ENCODE peak calls at places on chromosomes 4 and X, in six cellular contexts. One of them, this sample, is unnamed.

GRCh38 chrX:44314259-44314734 is 29.2 kb downstream of the EFHC2 start:
- DNase-seq in HCT116: no peak
- DNase-seq in SK-N-SH: peak; percentile 19
- DNase-seq in HepG2: no peak
- DNase-seq in GM12878: no peak
- DNase-seq in H1: no peak
- DNase-seq in this sample: peak; percentile 89

GRCh38 chrX:74286950-74287349 is 17.0 kb upstream of the ZCCHC13 start:
- DNase-seq in HCT116: no peak
- DNase-seq in SK-N-SH: no peak
- DNase-seq in HepG2: peak; percentile 1
- DNase-seq in GM12878: no peak
- DNase-seq in H1: no peak
- DNase-seq in this sample: no peak

GRCh38 chr4:110527156-110527555 is 51.2 kb downstream of the ENPEP start:
- DNase-seq in HCT116: no peak
- DNase-seq in SK-N-SH: no peak
- DNase-seq in HepG2: no peak
- DNase-seq in GM12878: no peak
- DNase-seq in H1: no peak
- DNase-seq in this sample: no peak

GRCh38 chr4:178296669-178297068 is 854.4 kb upstream of the AGA start:
- DNase-seq in HCT116: no peak
- DNase-seq in SK-N-SH: no peak
- DNase-seq in HepG2: no peak
- DNase-seq in GM12878: no peak
- DNase-seq in H1: no peak
- DNase-seq in this sample: no peak

GRCh38 chrX:48474127-48474526 is 1.9 kb upstream of the FTSJ1 start:
- DNase-seq in HCT116: no peak
- DNase-seq in SK-N-SH: peak; percentile 42
- DNase-seq in HepG2: no peak
- DNase-seq in GM12878: no peak
- DNase-seq in H1: no peak
- DNase-seq in this sample: no peak

GRCh38 chr4:114649908-114650307 is 51.3 kb downstream of the UGT8 start:
- DNase-seq in HCT116: no peak
- DNase-seq in SK-N-SH: no peak
- DNase-seq in HepG2: no peak
- DNase-seq in GM12878: no peak
- DNase-seq in H1: no peak
- DNase-seq in this sample: no peak

GRCh38 chrX:137432609-137433008 is 133.3 kb upstream of the ZIC3 start:
- DNase-seq in HCT116: no peak
- DNase-seq in SK-N-SH: peak; percentile 43
- DNase-seq in HepG2: peak; percentile 0
- DNase-seq in GM12878: no peak
- DNase-seq in H1: peak; percentile 51
- DNase-seq in this sample: peak; percentile 31

GRCh38 chrX:149937881-149938426 is 337 bp downstream of the EOLA2 start:
- DNase-seq in HCT116: no peak
- DNase-seq in SK-N-SH: no peak
- DNase-seq in HepG2: no peak
- DNase-seq in GM12878: no peak
- DNase-seq in H1: no peak
- DNase-seq in this sample: peak; percentile 15

GRCh38 chr4:108717386-108717785 is 45.5 kb downstream of the ETNPPL start:
- DNase-seq in HCT116: no peak
- DNase-seq in SK-N-SH: no peak
- DNase-seq in HepG2: no peak
- DNase-seq in GM12878: no peak
- DNase-seq in H1: no peak
- DNase-seq in this sample: no peak

GRCh38 chrX:82087699-82088098 is 885.8 kb downstream of the SH3BGRL start:
- DNase-seq in HCT116: no peak
- DNase-seq in SK-N-SH: no peak
- DNase-seq in HepG2: no peak
- DNase-seq in GM12878: no peak
- DNase-seq in H1: no peak
- DNase-seq in this sample: no peak

GRCh38 chr4:156894234-156894633 is 77.4 kb downstream of the PDGFC start:
- DNase-seq in HCT116: no peak
- DNase-seq in SK-N-SH: no peak
- DNase-seq in HepG2: no peak
- DNase-seq in GM12878: no peak
- DNase-seq in H1: no peak
- DNase-seq in this sample: no peak

GRCh38 chr4:37749398-37749988 is 63.3 kb upstream of the RELL1 start:
- DNase-seq in HCT116: no peak
- DNase-seq in SK-N-SH: no peak
- DNase-seq in HepG2: no peak
- DNase-seq in GM12878: no peak
- DNase-seq in H1: no peak
- DNase-seq in this sample: no peak

GRCh38 chr4:115110191-115111166 is 2.9 kb downstream of the NDST4 start:
- DNase-seq in HCT116: no peak
- DNase-seq in SK-N-SH: no peak
- DNase-seq in HepG2: no peak
- DNase-seq in GM12878: no peak
- DNase-seq in H1: no peak
- DNase-seq in this sample: no peak

GRCh38 chr4:54172156-54172555 is 56.9 kb upstream of the PDGFRA start:
- DNase-seq in HCT116: no peak
- DNase-seq in SK-N-SH: no peak
- DNase-seq in HepG2: no peak
- DNase-seq in GM12878: no peak
- DNase-seq in H1: no peak
- DNase-seq in this sample: no peak

GRCh38 chrX:23031600-23031999 is 31.8 kb downstream of the DDX53 start:
- DNase-seq in HCT116: no peak
- DNase-seq in SK-N-SH: no peak
- DNase-seq in HepG2: no peak
- DNase-seq in GM12878: no peak
- DNase-seq in H1: no peak
- DNase-seq in this sample: no peak

GRCh38 chr4:10063544-10064300 is 42.4 kb upstream of the SLC2A9 start:
- DNase-seq in HCT116: peak; percentile 13
- DNase-seq in SK-N-SH: no peak
- DNase-seq in HepG2: peak; percentile 67
- DNase-seq in GM12878: no peak
- DNase-seq in H1: peak; percentile 62
- DNase-seq in this sample: no peak

GRCh38 chrX:63513825-63514574 is 162.9 kb upstream of the SPIN4 start:
- DNase-seq in HCT116: no peak
- DNase-seq in SK-N-SH: no peak
- DNase-seq in HepG2: no peak
- DNase-seq in GM12878: no peak
- DNase-seq in H1: no peak
- DNase-seq in this sample: no peak

GRCh38 chrX:120857240-120857639 is 18.4 kb downstream of the CT47B1 start:
- DNase-seq in HCT116: peak; percentile 7
- DNase-seq in SK-N-SH: no peak
- DNase-seq in HepG2: no peak
- DNase-seq in GM12878: no peak
- DNase-seq in H1: peak; percentile 40
- DNase-seq in this sample: no peak

GRCh38 chrX:130523460-130524394 is 121.9 kb downstream of the RBMX2 start:
- DNase-seq in HCT116: no peak
- DNase-seq in SK-N-SH: peak; percentile 80
- DNase-seq in HepG2: no peak
- DNase-seq in GM12878: no peak
- DNase-seq in H1: peak; percentile 66
- DNase-seq in this sample: peak; percentile 87

GRCh38 chrX:21839334-21840198 is at the start of gene MBTPS2:
- DNase-seq in HCT116: peak; percentile 73
- DNase-seq in SK-N-SH: peak; percentile 76
- DNase-seq in HepG2: peak; percentile 69
- DNase-seq in GM12878: peak; percentile 46
- DNase-seq in H1: peak; percentile 83
- DNase-seq in this sample: peak; percentile 69

GRCh38 chr4:25813705-25814104 is 49.1 kb downstream of the SEL1L3 start:
- DNase-seq in HCT116: no peak
- DNase-seq in SK-N-SH: no peak
- DNase-seq in HepG2: peak; percentile 65
- DNase-seq in GM12878: no peak
- DNase-seq in H1: no peak
- DNase-seq in this sample: no peak

GRCh38 chrX:28586891-28587635 is at the start of gene IL1RAPL1:
- DNase-seq in HCT116: no peak
- DNase-seq in SK-N-SH: no peak
- DNase-seq in HepG2: no peak
- DNase-seq in GM12878: no peak
- DNase-seq in H1: no peak
- DNase-seq in this sample: no peak

GRCh38 chr4:83214079-83214478 is 70.5 kb downstream of the COQ2 start:
- DNase-seq in HCT116: no peak
- DNase-seq in SK-N-SH: no peak
- DNase-seq in HepG2: no peak
- DNase-seq in GM12878: no peak
- DNase-seq in H1: no peak
- DNase-seq in this sample: no peak

GRCh38 chr4:83921124-83921523 is 385.2 kb downstream of the GPAT3 start:
- DNase-seq in HCT116: no peak
- DNase-seq in SK-N-SH: no peak
- DNase-seq in HepG2: no peak
- DNase-seq in GM12878: no peak
- DNase-seq in H1: no peak
- DNase-seq in this sample: no peak

DNA sequence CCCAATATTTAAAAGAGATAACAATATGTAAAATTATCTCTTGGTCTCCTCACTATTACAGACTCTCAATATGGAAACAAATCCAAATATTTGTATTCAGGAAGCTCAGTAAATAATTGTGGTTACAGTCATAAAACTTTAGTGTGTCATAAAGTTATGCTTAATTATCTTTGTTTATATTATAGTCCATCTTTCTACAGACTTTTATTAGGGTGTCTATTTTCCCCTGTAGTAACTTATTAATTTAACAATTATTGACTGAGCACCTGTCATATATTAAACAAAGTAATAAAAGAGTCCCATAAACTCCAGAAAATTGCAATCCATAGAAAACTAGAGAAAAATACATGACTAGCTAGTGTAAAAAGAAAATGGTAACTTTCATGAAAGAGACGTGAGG is 61.6 kb upstream of the GPM6A start:
- DNase-seq in HCT116: no peak
- DNase-seq in SK-N-SH: no peak
- DNase-seq in HepG2: no peak
- DNase-seq in GM12878: no peak
- DNase-seq in H1: no peak
- DNase-seq in this sample: no peak
- TF ChIP-seq POLR2AphosphoS5 in HCT116: no peak
- TF ChIP-seq POLR2AphosphoS5 in SK-N-SH: no peak
- TF ChIP-seq POLR2AphosphoS5 in HepG2: no peak
- TF ChIP-seq POLR2AphosphoS5 in GM12878: no peak
- TF ChIP-seq POLR2AphosphoS5 in H1: no peak
- TF ChIP-seq POLR2AphosphoS5 in this sample: no peak

GRCh38 chr4:7700665-7701064 is 239.0 kb downstream of the AFAP1 start:
- DNase-seq in HCT116: no peak
- DNase-seq in SK-N-SH: no peak
- DNase-seq in HepG2: no peak
- DNase-seq in GM12878: no peak
- DNase-seq in H1: no peak
- DNase-seq in this sample: no peak

GRCh38 chr4:7699040-7699439 is 240.6 kb downstream of the AFAP1 start:
- DNase-seq in HCT116: no peak
- DNase-seq in SK-N-SH: peak; percentile 54
- DNase-seq in HepG2: no peak
- DNase-seq in GM12878: no peak
- DNase-seq in H1: no peak
- DNase-seq in this sample: no peak

GRCh38 chr4:7697821-7698220 is 241.8 kb downstream of the AFAP1 start:
- DNase-seq in HCT116: no peak
- DNase-seq in SK-N-SH: no peak
- DNase-seq in HepG2: no peak
- DNase-seq in GM12878: no peak
- DNase-seq in H1: no peak
- DNase-seq in this sample: no peak

GRCh38 chr4:7698586-7698985 is 241.1 kb downstream of the AFAP1 start:
- DNase-seq in HCT116: no peak
- DNase-seq in SK-N-SH: peak; percentile 67
- DNase-seq in HepG2: no peak
- DNase-seq in GM12878: no peak
- DNase-seq in H1: no peak
- DNase-seq in this sample: no peak

GRCh38 chr4:7699825-7700224 is 239.8 kb downstream of the AFAP1 start:
- DNase-seq in HCT116: no peak
- DNase-seq in SK-N-SH: no peak
- DNase-seq in HepG2: no peak
- DNase-seq in GM12878: no peak
- DNase-seq in H1: no peak
- DNase-seq in this sample: no peak
- TF ChIP-seq YY1 in HCT116: no peak
- TF ChIP-seq YY1 in SK-N-SH: no peak
- TF ChIP-seq YY1 in HepG2: no peak
- TF ChIP-seq YY1 in GM12878: no peak
- TF ChIP-seq YY1 in H1: no peak
- TF ChIP-seq YY1 in this sample: no peak

GRCh38 chr4:169791064-169791463 is 33.3 kb upstream of the HPF1 start:
- DNase-seq in HCT116: no peak
- DNase-seq in SK-N-SH: no peak
- DNase-seq in HepG2: no peak
- DNase-seq in GM12878: no peak
- DNase-seq in H1: no peak
- DNase-seq in this sample: no peak

GRCh38 chr4:169795585-169795984 is 37.8 kb upstream of the HPF1 start:
- DNase-seq in HCT116: no peak
- DNase-seq in SK-N-SH: no peak
- DNase-seq in HepG2: no peak
- DNase-seq in GM12878: no peak
- DNase-seq in H1: no peak
- DNase-seq in this sample: no peak

DNA sequence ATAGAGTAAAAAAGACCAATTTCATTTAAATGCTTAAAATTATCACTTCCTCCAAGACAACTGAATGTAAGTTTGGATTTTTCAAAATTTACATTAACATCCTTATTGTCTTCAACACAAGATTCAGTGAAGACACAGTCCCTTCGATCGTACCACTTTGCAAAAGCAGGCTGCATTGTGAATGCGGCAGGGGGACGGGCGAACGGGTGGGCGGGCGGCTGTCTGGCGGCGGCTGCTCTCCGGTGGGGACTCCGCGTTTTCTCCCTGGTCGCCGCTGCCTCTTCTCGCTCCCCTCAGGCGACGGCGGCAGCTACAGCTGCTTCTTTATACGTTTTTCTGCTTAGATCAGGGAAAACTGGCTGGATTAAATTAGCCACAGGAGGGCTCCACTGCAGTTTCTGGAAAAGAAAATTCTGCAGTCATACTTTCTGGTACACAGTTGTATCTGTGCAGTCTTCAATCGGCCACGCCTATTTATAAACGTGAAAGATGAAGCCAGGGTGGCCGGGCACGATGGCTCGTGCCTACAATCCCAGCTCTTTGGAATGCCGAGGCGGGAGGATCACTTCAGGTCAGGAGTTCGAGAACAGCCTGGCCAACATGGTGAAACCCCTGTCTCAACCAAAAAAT is 33.9 kb upstream of the HPF1 start:
- DNase-seq in HCT116: peak; percentile 85
- DNase-seq in SK-N-SH: peak; percentile 81
- DNase-seq in HepG2: peak; percentile 54
- DNase-seq in GM12878: no peak
- DNase-seq in H1: peak; percentile 66
- DNase-seq in this sample: peak; percentile 25
- TF ChIP-seq POLR2AphosphoS5 in HCT116: no peak
- TF ChIP-seq POLR2AphosphoS5 in SK-N-SH: no peak
- TF ChIP-seq POLR2AphosphoS5 in HepG2: no peak
- TF ChIP-seq POLR2AphosphoS5 in GM12878: no peak
- TF ChIP-seq POLR2AphosphoS5 in H1: no peak
- TF ChIP-seq POLR2AphosphoS5 in this sample: no peak

GRCh38 chr4:169621754-169622481 is 1.5 kb downstream of the CLCN3 start:
- DNase-seq in HCT116: no peak
- DNase-seq in SK-N-SH: peak; percentile 22
- DNase-seq in HepG2: peak; percentile 57
- DNase-seq in GM12878: no peak
- DNase-seq in H1: no peak
- DNase-seq in this sample: peak; percentile 21
- TF ChIP-seq YY1 in HCT116: no peak
- TF ChIP-seq YY1 in SK-N-SH: no peak
- TF ChIP-seq YY1 in HepG2: no peak
- TF ChIP-seq YY1 in GM12878: no peak
- TF ChIP-seq YY1 in H1: no peak
- TF ChIP-seq YY1 in this sample: no peak

This sample was measured in K562.